ENCODE peak calls at places on chromosomes 5 and 9, in five cellular contexts. One of them, this sample, is unnamed.

GRCh38 chr5:145520335-145520734 is 314.8 kb downstream of the PRELID2 start:
- DNase-seq in Peyer's patch: no peak
- DNase-seq in PC-3: no peak
- DNase-seq in pancreas: no peak
- DNase-seq in uterus: no peak
- DNase-seq in this sample: no peak

GRCh38 chr9:114225534-114226288 is 70.4 kb downstream of the COL27A1 start:
- DNase-seq in pancreas: no peak
- DNase-seq in Peyer's patch: no peak
- DNase-seq in uterus: no peak
- DNase-seq in PC-3: peak
- DNase-seq in this sample: peak

GRCh38 chr5:122515709-122516431 is 203.8 kb downstream of the SNCAIP start:
- DNase-seq in pancreas: peak
- DNase-seq in uterus: peak
- DNase-seq in Peyer's patch: peak
- DNase-seq in PC-3: peak
- DNase-seq in this sample: peak

GRCh38 chr9:94865599-94866456 is 139.3 kb downstream of the AOPEP start:
- DNase-seq in Peyer's patch: no peak
- DNase-seq in uterus: peak
- DNase-seq in pancreas: no peak
- DNase-seq in PC-3: no peak
- DNase-seq in this sample: no peak

GRCh38 chr5:176770431-176770830 is 39.9 kb upstream of the UNC5A start:
- DNase-seq in pancreas: no peak
- DNase-seq in PC-3: no peak
- DNase-seq in uterus: no peak
- DNase-seq in Peyer's patch: peak
- DNase-seq in this sample: no peak

GRCh38 chr5:435961-436640 is 6.9 kb upstream of the EXOC3 start:
- DNase-seq in uterus: peak
- DNase-seq in pancreas: no peak
- DNase-seq in PC-3: peak
- DNase-seq in Peyer's patch: peak
- DNase-seq in this sample: peak

GRCh38 chr5:84986688-84987087 is 602.0 kb upstream of the EDIL3 start:
- DNase-seq in pancreas: no peak
- DNase-seq in uterus: no peak
- DNase-seq in Peyer's patch: no peak
- DNase-seq in PC-3: peak
- DNase-seq in this sample: peak

GRCh38 chr9:26243722-26244121 is 565.5 kb upstream of the TUSC1 start:
- DNase-seq in PC-3: peak
- DNase-seq in Peyer's patch: no peak
- DNase-seq in pancreas: no peak
- DNase-seq in uterus: no peak
- DNase-seq in this sample: no peak

GRCh38 chr5:141565826-141566575 is 52.8 kb downstream of the DIAPH1 start:
- DNase-seq in uterus: no peak
- DNase-seq in pancreas: no peak
- DNase-seq in Peyer's patch: no peak
- DNase-seq in PC-3: peak
- DNase-seq in this sample: no peak

GRCh38 chr9:109907400-109907799 is 127.4 kb downstream of the PALM2AKAP2 start:
- DNase-seq in PC-3: no peak
- DNase-seq in uterus: peak
- DNase-seq in pancreas: no peak
- DNase-seq in Peyer's patch: peak
- DNase-seq in this sample: peak

GRCh38 chr5:91311697-91312501 is 71.2 kb downstream of the ARRDC3 start:
- DNase-seq in uterus: peak
- DNase-seq in PC-3: peak
- DNase-seq in pancreas: peak
- DNase-seq in Peyer's patch: peak
- DNase-seq in this sample: peak

GRCh38 chr5:176559683-176560082 is 10.5 kb downstream of the CDHR2 start:
- DNase-seq in uterus: no peak
- DNase-seq in pancreas: no peak
- DNase-seq in Peyer's patch: no peak
- DNase-seq in PC-3: peak
- DNase-seq in this sample: peak

GRCh38 chr5:36422957-36423356 is 121.3 kb upstream of the RANBP3L start:
- DNase-seq in PC-3: peak
- DNase-seq in pancreas: no peak
- DNase-seq in Peyer's patch: no peak
- DNase-seq in uterus: no peak
- DNase-seq in this sample: peak

GRCh38 chr9:36074870-36075532 is 38.3 kb downstream of the RECK start:
- DNase-seq in pancreas: peak
- DNase-seq in Peyer's patch: peak
- DNase-seq in uterus: peak
- DNase-seq in PC-3: no peak
- DNase-seq in this sample: peak

GRCh38 chr9:1460143-1460769 is 410.1 kb downstream of the DMRT2 start:
- DNase-seq in Peyer's patch: no peak
- DNase-seq in PC-3: peak
- DNase-seq in uterus: no peak
- DNase-seq in pancreas: no peak
- DNase-seq in this sample: peak

GRCh38 chr5:149367249-149367971 is 9.6 kb downstream of the PCYOX1L start:
- DNase-seq in uterus: peak
- DNase-seq in Peyer's patch: peak
- DNase-seq in pancreas: peak
- DNase-seq in PC-3: peak
- DNase-seq in this sample: peak
- TF ChIP-seq CTCF in uterus: peak
- TF ChIP-seq CTCF in Peyer's patch: peak
- TF ChIP-seq CTCF in pancreas: peak
- TF ChIP-seq CTCF in PC-3: peak
- TF ChIP-seq CTCF in this sample: peak

DNA sequence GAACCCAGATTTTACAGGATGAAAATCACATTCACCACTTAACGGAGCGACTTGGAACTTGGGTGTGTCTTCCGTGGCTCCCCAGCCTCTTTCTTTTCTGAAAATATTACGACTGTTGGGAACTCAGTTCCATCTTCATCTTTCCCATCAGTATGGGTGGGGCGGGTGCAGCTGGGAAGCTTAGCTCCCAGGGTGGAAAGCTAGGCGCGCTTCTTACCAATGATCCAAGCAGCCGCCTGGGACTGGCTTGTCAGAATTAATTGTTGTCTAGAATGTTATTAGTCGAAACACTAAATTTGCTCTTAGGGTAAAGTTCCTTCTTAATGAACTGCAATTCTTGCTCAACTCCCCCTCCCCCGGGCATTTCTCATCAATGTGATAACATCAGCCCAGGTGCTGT is 92.4 kb downstream of the IRX2 start:
- DNase-seq in uterus: no peak
- DNase-seq in PC-3: no peak
- DNase-seq in Peyer's patch: no peak
- DNase-seq in pancreas: no peak
- DNase-seq in this sample: no peak
- H3K4me3 ChIP-seq in uterus: no peak
- H3K4me3 ChIP-seq in PC-3: no peak
- H3K4me3 ChIP-seq in Peyer's patch: no peak
- H3K4me3 ChIP-seq in pancreas: no peak
- H3K4me3 ChIP-seq in this sample: no peak

DNA sequence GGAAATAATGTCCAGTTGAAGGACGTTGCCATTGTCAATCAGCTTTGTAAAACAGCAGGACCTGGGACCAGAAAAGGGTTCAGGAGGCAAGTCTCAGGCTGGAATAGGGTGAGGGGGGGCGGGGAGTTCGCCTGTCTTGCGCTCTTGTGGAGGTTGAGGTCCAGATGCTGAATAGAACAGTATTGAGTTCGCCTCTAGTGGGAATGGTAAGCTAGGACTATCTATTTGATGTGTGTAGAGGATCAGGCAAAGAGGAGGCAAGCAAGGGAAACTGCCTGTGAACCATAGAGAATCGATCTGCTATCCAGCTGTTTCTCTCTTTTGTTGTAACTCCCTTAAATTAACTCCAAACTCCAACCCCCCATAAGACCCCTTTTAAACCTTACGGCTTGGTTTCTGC is 133.8 kb downstream of the SLC28A3 start:
- DNase-seq in Peyer's patch: no peak
- DNase-seq in pancreas: no peak
- DNase-seq in PC-3: no peak
- DNase-seq in uterus: no peak
- DNase-seq in this sample: no peak
- TF ChIP-seq CTCF in Peyer's patch: no peak
- TF ChIP-seq CTCF in pancreas: no peak
- TF ChIP-seq CTCF in PC-3: no peak
- TF ChIP-seq CTCF in uterus: no peak
- TF ChIP-seq CTCF in this sample: no peak

DNA sequence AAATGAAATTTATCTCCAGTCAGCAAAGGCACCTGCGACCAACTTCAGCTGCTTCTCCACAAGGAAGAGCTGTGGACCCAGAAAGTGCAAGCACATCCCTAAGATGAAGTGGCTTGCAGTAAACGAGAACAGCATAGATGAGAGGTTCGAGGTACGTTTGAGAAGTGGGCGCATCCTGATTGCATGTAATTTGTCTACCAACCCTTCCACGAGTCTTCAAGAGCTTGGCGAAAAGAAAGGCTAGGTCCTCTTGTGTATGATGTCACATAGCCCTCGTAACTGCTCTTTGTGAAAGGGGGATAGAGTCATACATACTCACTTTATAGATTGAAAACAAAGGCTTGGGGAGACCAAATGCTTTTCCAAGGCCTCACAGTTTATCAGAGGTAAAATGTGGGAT is 6.0 kb upstream of the LCP2 start:
- DNase-seq in Peyer's patch: no peak
- DNase-seq in uterus: no peak
- DNase-seq in pancreas: no peak
- DNase-seq in PC-3: no peak
- DNase-seq in this sample: no peak
- H3K4me3 ChIP-seq in Peyer's patch: no peak
- H3K4me3 ChIP-seq in uterus: no peak
- H3K4me3 ChIP-seq in pancreas: no peak
- H3K4me3 ChIP-seq in PC-3: no peak
- H3K4me3 ChIP-seq in this sample: no peak

GRCh38 chr5:38673671-38674071 is 117.2 kb upstream of the LIFR start:
- DNase-seq in PC-3: peak
- DNase-seq in uterus: no peak
- DNase-seq in Peyer's patch: no peak
- DNase-seq in pancreas: no peak
- DNase-seq in this sample: peak
- TF ChIP-seq CTCF in PC-3: peak
- TF ChIP-seq CTCF in uterus: no peak
- TF ChIP-seq CTCF in Peyer's patch: no peak
- TF ChIP-seq CTCF in pancreas: no peak
- TF ChIP-seq CTCF in this sample: no peak

GRCh38 chr9:128587453-128587852 is 35.1 kb downstream of the SPTAN1 start:
- DNase-seq in uterus: no peak
- DNase-seq in pancreas: no peak
- DNase-seq in Peyer's patch: no peak
- DNase-seq in PC-3: no peak
- DNase-seq in this sample: no peak
- H3K4me3 ChIP-seq in uterus: no peak
- H3K4me3 ChIP-seq in pancreas: no peak
- H3K4me3 ChIP-seq in Peyer's patch: no peak
- H3K4me3 ChIP-seq in PC-3: no peak
- H3K4me3 ChIP-seq in this sample: no peak

GRCh38 chr9:76609285-76610008 is 150.5 kb downstream of the GCNT1 start:
- DNase-seq in pancreas: no peak
- DNase-seq in uterus: no peak
- DNase-seq in PC-3: no peak
- DNase-seq in Peyer's patch: no peak
- DNase-seq in this sample: no peak
- TF ChIP-seq CTCF in pancreas: no peak
- TF ChIP-seq CTCF in uterus: no peak
- TF ChIP-seq CTCF in PC-3: no peak
- TF ChIP-seq CTCF in Peyer's patch: no peak
- TF ChIP-seq CTCF in this sample: no peak

DNA sequence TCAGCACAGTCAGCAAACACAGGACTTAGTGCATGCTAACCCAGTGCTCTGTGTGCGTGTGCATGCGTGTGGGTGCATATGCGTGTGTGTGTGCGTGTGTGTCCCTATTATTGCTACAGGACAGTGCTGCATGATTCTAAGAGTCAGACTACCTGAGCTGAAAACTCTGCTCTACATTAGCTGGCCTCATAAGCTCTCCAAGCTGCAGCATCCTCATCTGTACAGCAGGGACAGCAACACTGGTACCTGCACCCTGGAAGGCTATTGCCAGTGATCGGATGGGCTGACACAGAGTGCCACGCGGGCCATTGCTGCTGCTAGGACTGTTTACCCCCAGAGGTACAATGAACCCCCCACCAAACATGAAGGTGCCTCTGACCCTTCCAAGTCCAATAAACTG is 1.2 kb downstream of the ADAMTS12 start:
- DNase-seq in Peyer's patch: no peak
- DNase-seq in pancreas: no peak
- DNase-seq in PC-3: no peak
- DNase-seq in uterus: no peak
- DNase-seq in this sample: no peak
- H3K4me3 ChIP-seq in Peyer's patch: peak
- H3K4me3 ChIP-seq in pancreas: no peak
- H3K4me3 ChIP-seq in PC-3: no peak
- H3K4me3 ChIP-seq in uterus: peak
- H3K4me3 ChIP-seq in this sample: no peak

GRCh38 chr5:37554938-37555337 is 175.8 kb downstream of the WDR70 start:
- DNase-seq in uterus: no peak
- DNase-seq in pancreas: no peak
- DNase-seq in PC-3: peak
- DNase-seq in Peyer's patch: no peak
- DNase-seq in this sample: peak
- TF ChIP-seq CTCF in uterus: no peak
- TF ChIP-seq CTCF in pancreas: no peak
- TF ChIP-seq CTCF in PC-3: peak
- TF ChIP-seq CTCF in Peyer's patch: peak
- TF ChIP-seq CTCF in this sample: peak

This sample was measured in epithelial cell of esophagus.